ENCODE peak calls at places on chromosomes 7 and 10, in four cellular contexts. O is stimulated activated CD4-positive, alpha-beta T cell treated with anti-CD3 and anti-CD28 coated beads, Interleukin-1b, Interleukin-23, amount 100 ng/mL, for 4 hours; X is dermis microvascular lymphatic vessel endothelial cell; D is RCC 7860. F is an unnamed sample.

GRCh38 chr10:32538256-32538655 is 92.3 kb downstream of the CCDC7 start:
- DNase-seq in O (no peak), X (no peak), D (no peak), F (no peak)

GRCh38 chr10:11014671-11015141 is 3.0 kb upstream of the CELF2 start:
- DNase-seq in O (no peak), X (no peak), D (no peak), F (no peak)

GRCh38 chr7:22730921-22731654 is 4.1 kb downstream of the IL6 start:
- DNase-seq in O (no peak), X (peak), D (peak), F (no peak)

GRCh38 chr7:32670105-32670504 is 174.8 kb downstream of the AVL9 start:
- DNase-seq in O (no peak), X (peak), D (peak), F (no peak)

GRCh38 chr10:22410394-22410793 is 65.1 kb downstream of the SPAG6 start:
- DNase-seq in O (no peak), X (no peak), D (no peak), F (no peak)

GRCh38 chr10:58755688-58756087 is 243.0 kb downstream of the BICC1 start:
- DNase-seq in O (no peak), X (no peak), D (peak), F (no peak)

GRCh38 chr10:92242380-92242779 is 48.5 kb downstream of the CPEB3 start:
- DNase-seq in O (no peak), X (no peak), D (no peak), F (no peak)

GRCh38 chr7:19305698-19306097 is 160.5 kb upstream of the FERD3L start:
- DNase-seq in O (no peak), X (no peak), D (no peak), F (no peak)

GRCh38 chr10:112963835-112964234 is 13.8 kb downstream of the TCF7L2 start:
- DNase-seq in O (no peak), X (peak), D (peak), F (no peak)

F was measured in NCI-H1048.